ENCODE peak calls at places on chromosome 20, in four cellular contexts. One of them, this sample, is unnamed.

GRCh38 chr20:61881416-61881815 is 184.3 kb downstream of the TAF4 start:
- DNase-seq in CD8-positive, alpha-beta T cell: no peak
- DNase-seq in fibroblast of lung: no peak
- DNase-seq in GM23338: no peak
- DNase-seq in this sample: no peak

GRCh38 chr20:830011-830521 is 3.4 kb upstream of the FAM110A start:
- DNase-seq in fibroblast of lung: peak
- DNase-seq in CD8-positive, alpha-beta T cell: no peak
- DNase-seq in GM23338: no peak
- DNase-seq in this sample: no peak

GRCh38 chr20:33236351-33236750 is 555 bp downstream of the BPIFA1 start:
- DNase-seq in GM23338: no peak
- DNase-seq in fibroblast of lung: no peak
- DNase-seq in CD8-positive, alpha-beta T cell: no peak
- DNase-seq in this sample: no peak

GRCh38 chr20:56504373-56505005 is 20.1 kb upstream of the FAM209A start:
- DNase-seq in fibroblast of lung: no peak
- DNase-seq in GM23338: peak
- DNase-seq in CD8-positive, alpha-beta T cell: no peak
- DNase-seq in this sample: no peak

GRCh38 chr20:10337291-10337690 is 96.7 kb downstream of the MKKS start:
- DNase-seq in CD8-positive, alpha-beta T cell: no peak
- DNase-seq in fibroblast of lung: peak
- DNase-seq in GM23338: no peak
- DNase-seq in this sample: no peak

GRCh38 chr20:2706688-2707352 is 14.2 kb downstream of the EBF4 start:
- DNase-seq in GM23338: no peak
- DNase-seq in CD8-positive, alpha-beta T cell: no peak
- DNase-seq in fibroblast of lung: no peak
- DNase-seq in this sample: no peak

GRCh38 chr20:32626859-32627636 is 41.9 kb upstream of the NOL4L start:
- DNase-seq in fibroblast of lung: no peak
- DNase-seq in GM23338: no peak
- DNase-seq in CD8-positive, alpha-beta T cell: no peak
- DNase-seq in this sample: no peak

GRCh38 chr20:4820833-4821518 is 99.3 kb downstream of the PRND start:
- DNase-seq in fibroblast of lung: peak
- DNase-seq in CD8-positive, alpha-beta T cell: no peak
- DNase-seq in GM23338: no peak
- DNase-seq in this sample: peak

GRCh38 chr20:478949-479429 is 16.7 kb upstream of the TBC1D20 start:
- DNase-seq in CD8-positive, alpha-beta T cell: no peak
- DNase-seq in fibroblast of lung: peak
- DNase-seq in GM23338: peak
- DNase-seq in this sample: peak

GRCh38 chr20:17895641-17896246 is 72.8 kb downstream of the SNX5 start:
- DNase-seq in GM23338: peak
- DNase-seq in fibroblast of lung: peak
- DNase-seq in CD8-positive, alpha-beta T cell: no peak
- DNase-seq in this sample: no peak

GRCh38 chr20:57869291-57869950 is 159.6 kb upstream of the PMEPA1 start:
- DNase-seq in CD8-positive, alpha-beta T cell: no peak
- DNase-seq in fibroblast of lung: no peak
- DNase-seq in GM23338: no peak
- DNase-seq in this sample: no peak

GRCh38 chr20:36872857-36873256 is 3.1 kb upstream of the TLDC2 start:
- DNase-seq in fibroblast of lung: no peak
- DNase-seq in CD8-positive, alpha-beta T cell: no peak
- DNase-seq in GM23338: no peak
- DNase-seq in this sample: no peak

GRCh38 chr20:50813801-50814200 is 18.9 kb downstream of the BCAS4 start:
- DNase-seq in GM23338: no peak
- DNase-seq in CD8-positive, alpha-beta T cell: no peak
- DNase-seq in fibroblast of lung: no peak
- DNase-seq in this sample: no peak

GRCh38 chr20:32898721-32899120 is 40.0 kb downstream of the EFCAB8 start:
- DNase-seq in GM23338: no peak
- DNase-seq in CD8-positive, alpha-beta T cell: no peak
- DNase-seq in fibroblast of lung: peak
- DNase-seq in this sample: no peak

GRCh38 chr20:20492521-20493334 is 124.8 kb downstream of the INSM1 start:
- DNase-seq in CD8-positive, alpha-beta T cell: no peak
- DNase-seq in fibroblast of lung: peak
- DNase-seq in GM23338: peak
- DNase-seq in this sample: no peak

GRCh38 chr20:45176526-45176925 is 1.8 kb downstream of the PI3 start:
- DNase-seq in GM23338: no peak
- DNase-seq in fibroblast of lung: no peak
- DNase-seq in CD8-positive, alpha-beta T cell: no peak
- DNase-seq in this sample: no peak

GRCh38 chr20:21208999-21209398 is 83.1 kb downstream of the KIZ start:
- DNase-seq in CD8-positive, alpha-beta T cell: no peak
- DNase-seq in fibroblast of lung: no peak
- DNase-seq in GM23338: no peak
- DNase-seq in this sample: no peak

GRCh38 chr20:37681384-37681977 is 12.3 kb upstream of the CTNNBL1 start:
- DNase-seq in fibroblast of lung: no peak
- DNase-seq in GM23338: peak
- DNase-seq in CD8-positive, alpha-beta T cell: no peak
- DNase-seq in this sample: no peak

GRCh38 chr20:16581241-16581640 is 8.0 kb upstream of the KIF16B start:
- DNase-seq in GM23338: no peak
- DNase-seq in fibroblast of lung: no peak
- DNase-seq in CD8-positive, alpha-beta T cell: no peak
- DNase-seq in this sample: no peak

GRCh38 chr20:16583444-16583843 is 10.2 kb upstream of the KIF16B start:
- DNase-seq in GM23338: no peak
- DNase-seq in fibroblast of lung: no peak
- DNase-seq in CD8-positive, alpha-beta T cell: no peak
- DNase-seq in this sample: no peak

GRCh38 chr20:16580596-16580995 is 7.3 kb upstream of the KIF16B start:
- DNase-seq in CD8-positive, alpha-beta T cell: no peak
- DNase-seq in fibroblast of lung: no peak
- DNase-seq in GM23338: no peak
- DNase-seq in this sample: no peak

GRCh38 chr20:16576219-16576618 is 3.0 kb upstream of the KIF16B start:
- DNase-seq in GM23338: peak
- DNase-seq in CD8-positive, alpha-beta T cell: no peak
- DNase-seq in fibroblast of lung: no peak
- DNase-seq in this sample: no peak

DNA sequence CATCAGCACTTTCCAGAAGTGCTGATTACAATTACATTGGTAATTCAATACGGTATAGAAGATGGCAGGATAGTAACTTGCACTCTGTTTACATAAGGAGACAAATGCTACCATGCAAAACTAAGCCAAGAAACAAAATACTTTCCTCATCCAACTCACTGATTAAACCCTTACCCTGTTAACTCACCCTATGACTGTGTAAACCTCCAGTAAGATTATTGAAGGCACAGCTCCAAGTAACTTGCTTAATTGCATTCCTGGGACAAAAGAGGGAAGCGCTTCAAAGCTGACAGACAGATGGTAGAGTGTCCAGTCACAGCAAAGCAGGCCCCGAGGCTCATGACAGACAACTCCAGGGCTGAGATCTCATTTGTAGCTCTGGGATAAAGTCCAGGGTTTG is 6.9 kb upstream of the KIF16B start:
- DNase-seq in CD8-positive, alpha-beta T cell: no peak
- DNase-seq in fibroblast of lung: peak
- DNase-seq in GM23338: no peak
- DNase-seq in this sample: peak
- H3K27ac ChIP-seq in CD8-positive, alpha-beta T cell: no peak
- H3K27ac ChIP-seq in fibroblast of lung: no peak
- H3K27ac ChIP-seq in GM23338: no peak
- H3K27ac ChIP-seq in this sample: peak

GRCh38 chr20:13012886-13013285 is 4.1 kb downstream of the SPTLC3 start:
- DNase-seq in GM23338: peak
- DNase-seq in fibroblast of lung: no peak
- DNase-seq in CD8-positive, alpha-beta T cell: no peak
- DNase-seq in this sample: no peak

GRCh38 chr20:13009682-13010406 is 1.1 kb downstream of the SPTLC3 start:
- DNase-seq in CD8-positive, alpha-beta T cell: no peak
- DNase-seq in GM23338: no peak
- DNase-seq in fibroblast of lung: peak
- DNase-seq in this sample: peak

GRCh38 chr20:13006825-13007224 is 1.9 kb upstream of the SPTLC3 start:
- DNase-seq in GM23338: no peak
- DNase-seq in fibroblast of lung: peak
- DNase-seq in CD8-positive, alpha-beta T cell: no peak
- DNase-seq in this sample: peak

GRCh38 chr20:13007596-13007995 is 1.2 kb upstream of the SPTLC3 start:
- DNase-seq in GM23338: no peak
- DNase-seq in fibroblast of lung: no peak
- DNase-seq in CD8-positive, alpha-beta T cell: no peak
- DNase-seq in this sample: no peak

DNA sequence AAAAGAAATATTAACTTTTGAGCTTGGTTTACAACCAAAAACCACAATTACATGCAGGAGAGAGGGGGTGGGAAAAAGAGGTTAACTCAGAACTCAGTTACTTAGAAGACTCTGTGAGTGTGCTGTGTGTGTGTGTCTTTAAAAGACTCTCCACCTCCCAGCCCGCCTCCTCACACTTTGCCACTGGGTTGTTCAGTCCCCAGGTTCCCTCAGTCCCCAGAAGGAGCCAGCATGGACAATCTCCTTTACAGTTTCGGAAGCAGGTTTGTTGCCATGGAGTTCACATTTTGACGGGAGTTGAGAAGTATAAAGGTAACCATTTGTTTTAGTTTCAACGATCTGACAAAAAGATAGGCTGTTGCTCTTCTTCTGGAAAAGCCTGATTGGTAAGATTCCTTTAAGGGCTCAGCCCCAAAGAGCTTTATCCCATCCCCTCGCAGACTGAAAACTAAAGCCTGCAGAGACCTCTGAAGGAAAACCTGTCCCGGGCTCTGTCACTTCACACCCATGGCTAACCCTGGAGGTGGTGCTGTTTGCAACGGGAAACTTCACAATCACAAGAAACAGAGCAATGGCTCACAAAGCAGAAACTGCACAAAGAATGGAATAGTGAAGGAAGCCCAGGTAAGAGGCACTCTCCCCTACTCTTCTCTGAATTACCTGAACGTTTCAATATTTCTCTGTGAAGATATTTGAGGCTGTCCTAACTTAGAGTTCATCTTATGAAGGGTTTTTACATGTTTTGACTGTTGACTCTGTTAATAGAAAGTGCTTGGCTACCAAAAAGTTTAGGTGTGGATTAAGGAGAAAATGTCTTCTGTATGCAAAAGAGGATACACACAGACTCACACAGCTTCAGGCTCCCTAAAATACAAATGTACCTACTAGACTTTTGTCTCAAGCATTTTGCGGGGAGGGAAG is at the start of gene SPTLC3:
- DNase-seq in GM23338: peak
- DNase-seq in fibroblast of lung: peak
- DNase-seq in CD8-positive, alpha-beta T cell: no peak
- DNase-seq in this sample: peak
- TF ChIP-seq CTCF in GM23338: peak
- TF ChIP-seq CTCF in fibroblast of lung: no peak
- TF ChIP-seq CTCF in CD8-positive, alpha-beta T cell: no peak
- TF ChIP-seq CTCF in this sample: no peak

GRCh38 chr20:44115762-44116644 is 71.0 kb downstream of the JPH2 start:
- DNase-seq in GM23338: peak
- DNase-seq in fibroblast of lung: no peak
- DNase-seq in CD8-positive, alpha-beta T cell: no peak
- DNase-seq in this sample: no peak
- H3K27ac ChIP-seq in GM23338: no peak
- H3K27ac ChIP-seq in fibroblast of lung: no peak
- H3K27ac ChIP-seq in CD8-positive, alpha-beta T cell: no peak
- H3K27ac ChIP-seq in this sample: no peak

GRCh38 chr20:58980711-58981563 is at the start of gene NELFCD:
- DNase-seq in fibroblast of lung: peak
- DNase-seq in CD8-positive, alpha-beta T cell: peak
- DNase-seq in GM23338: peak
- DNase-seq in this sample: peak
- TF ChIP-seq CTCF in fibroblast of lung: no peak
- TF ChIP-seq CTCF in CD8-positive, alpha-beta T cell: no peak
- TF ChIP-seq CTCF in GM23338: no peak
- TF ChIP-seq CTCF in this sample: no peak

GRCh38 chr20:16040742-16041141 is 532.5 kb downstream of the KIF16B start:
- DNase-seq in fibroblast of lung: no peak
- DNase-seq in CD8-positive, alpha-beta T cell: no peak
- DNase-seq in GM23338: no peak
- DNase-seq in this sample: no peak
- H3K27ac ChIP-seq in fibroblast of lung: no peak
- H3K27ac ChIP-seq in CD8-positive, alpha-beta T cell: no peak
- H3K27ac ChIP-seq in GM23338: no peak
- H3K27ac ChIP-seq in this sample: no peak

DNA sequence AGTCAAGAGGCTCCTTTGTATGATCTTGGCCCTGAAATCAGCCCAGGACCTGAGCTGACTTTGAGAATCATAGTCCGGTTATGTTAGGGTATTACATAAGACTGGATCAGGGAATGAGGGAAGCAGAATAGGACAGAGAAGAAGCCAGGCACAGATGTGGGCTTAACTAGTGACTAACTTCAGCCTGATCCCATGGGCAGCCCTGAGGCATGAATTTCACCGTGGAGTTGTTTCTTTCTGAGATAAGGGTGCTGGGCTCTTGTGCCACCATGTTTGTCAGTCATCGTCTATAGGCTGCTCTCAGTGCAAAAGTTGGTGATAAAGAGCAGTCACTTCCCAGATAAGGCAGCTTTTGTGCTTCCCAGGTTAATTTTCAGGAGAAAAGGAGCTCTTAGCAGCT is 544.7 kb upstream of the SPTLC3 start:
- DNase-seq in CD8-positive, alpha-beta T cell: no peak
- DNase-seq in GM23338: no peak
- DNase-seq in fibroblast of lung: no peak
- DNase-seq in this sample: no peak
- TF ChIP-seq CTCF in CD8-positive, alpha-beta T cell: no peak
- TF ChIP-seq CTCF in GM23338: no peak
- TF ChIP-seq CTCF in fibroblast of lung: no peak
- TF ChIP-seq CTCF in this sample: no peak

DNA sequence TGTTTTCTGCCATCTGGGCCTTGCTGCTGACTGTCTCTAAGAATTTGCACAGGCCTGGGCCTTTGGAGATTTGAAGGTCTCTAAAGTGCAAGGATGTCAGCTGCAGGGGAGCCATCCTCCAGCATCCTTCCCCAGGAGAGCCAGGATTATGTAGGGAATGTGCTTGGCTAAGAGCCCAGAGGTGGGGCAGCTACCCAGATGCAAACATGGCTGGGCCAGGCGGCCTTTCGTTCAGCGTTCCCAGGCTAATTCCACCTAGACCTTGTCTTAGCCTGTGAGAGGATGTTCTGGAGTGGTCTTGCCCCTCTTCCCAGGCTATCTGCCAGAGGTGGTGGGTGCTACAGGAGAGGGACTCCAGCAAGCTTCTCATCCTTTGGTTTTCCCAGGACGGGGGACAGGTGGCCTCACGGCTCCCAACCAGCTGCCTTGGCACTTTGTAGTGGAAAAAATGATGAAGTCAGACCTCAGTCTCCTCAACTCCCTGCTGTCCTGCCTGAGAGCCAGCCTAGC is 7.7 kb upstream of the PTGIS start:
- DNase-seq in GM23338: no peak
- DNase-seq in fibroblast of lung: peak
- DNase-seq in CD8-positive, alpha-beta T cell: no peak
- DNase-seq in this sample: no peak
- H3K27ac ChIP-seq in GM23338: no peak
- H3K27ac ChIP-seq in fibroblast of lung: no peak
- H3K27ac ChIP-seq in CD8-positive, alpha-beta T cell: no peak
- H3K27ac ChIP-seq in this sample: peak

This sample was measured in RWPE1.